ENCODE peak calls at places on chromosomes 3 and 15, in seven cellular contexts. K is NB4; B is CD8-positive, alpha-beta T cell; W is BE2C; E is neural progenitor cell; A is epithelial cell of esophagus; V is cardiac fibroblast. C is an unnamed sample.

GRCh38 chr3:114764056-114764492 is 383.0 kb downstream of the ZBTB20 start:
- DNase-seq in K (no peak), B (no peak), W (no peak), E (no peak), A (peak; percentile 10), V (peak; percentile 18), C (no peak)

GRCh38 chr3:150495563-150496168 is 50.6 kb downstream of the SERP1 start:
- DNase-seq in K (peak; percentile 51), B (no peak), W (no peak), E (peak; percentile 37), A (peak; percentile 54), V (peak; percentile 69), C (peak; percentile 8)

GRCh38 chr15:66765478-66766281 is 63.6 kb downstream of the SMAD6 start:
- DNase-seq in K (peak; percentile 82), B (no peak), W (peak; percentile 59), E (no peak), A (peak; percentile 63), V (peak; percentile 42), C (no peak)

GRCh38 chr15:25931846-25932245 is 68.7 kb upstream of the ATP10A start:
- DNase-seq in K (no peak), B (no peak), W (no peak), E (no peak), A (no peak), V (no peak), C (no peak)

GRCh38 chr15:33852570-33852969 is 115.7 kb upstream of the CHRM5 start:
- DNase-seq in K (no peak), B (no peak), W (no peak), E (no peak), A (peak; percentile 41), V (peak; percentile 76), C (peak; percentile 23)

GRCh38 chr3:100316656-100317069 is 17.9 kb upstream of the NIT2 start:
- DNase-seq in K (peak; percentile 69), B (no peak), W (peak; percentile 50), E (peak; percentile 36), A (peak; percentile 64), V (peak; percentile 80), C (peak; percentile 25)

GRCh38 chr3:194401815-194402461 is 2.9 kb upstream of the GP5 start:
- DNase-seq in K (no peak), B (no peak), W (no peak), E (no peak), A (no peak), V (no peak), C (no peak)

GRCh38 chr15:39918688-39919385 is 1.2 kb downstream of the GPR176 start:
- DNase-seq in K (no peak), B (no peak), W (no peak), E (no peak), A (peak; percentile 54), V (peak; percentile 83), C (peak; percentile 49)

GRCh38 chr3:150319900-150320299 is 88.2 kb upstream of the TSC22D2 start:
- DNase-seq in K (peak; percentile 12), B (no peak), W (no peak), E (no peak), A (peak; percentile 99), V (peak; percentile 72), C (peak; percentile 94)

GRCh38 chr15:42491540-42492225 is 742 bp upstream of the ZNF106 start:
- DNase-seq in K (no peak), B (no peak), W (no peak), E (no peak), A (peak; percentile 53), V (peak; percentile 63), C (no peak)

GRCh38 chr15:40331637-40332036 is 8.1 kb downstream of the INAFM2 start:
- DNase-seq in K (no peak), B (no peak), W (no peak), E (no peak), A (no peak), V (no peak), C (no peak)

GRCh38 chr15:59555696-59556095 is 55.9 kb upstream of the GCNT3 start:
- DNase-seq in K (no peak), B (no peak), W (no peak), E (no peak), A (peak; percentile 89), V (no peak), C (no peak)

GRCh38 chr15:60899322-60899966 is 329.7 kb downstream of the RORA start:
- DNase-seq in K (no peak), B (no peak), W (no peak), E (no peak), A (no peak), V (no peak), C (no peak)

GRCh38 chr3:13821156-13821555 is 58.7 kb downstream of the WNT7A start:
- DNase-seq in K (no peak), B (no peak), W (no peak), E (no peak), A (peak; percentile 38), V (no peak), C (no peak)

GRCh38 chr3:50167069-50167781 is 12.1 kb downstream of the SEMA3F start:
- DNase-seq in K (no peak), B (no peak), W (no peak), E (peak; percentile 46), A (peak; percentile 84), V (no peak), C (no peak)

GRCh38 chr15:90126457-90127435 is 24.5 kb upstream of the IDH2 start:
- DNase-seq in K (no peak), B (no peak), W (no peak), E (peak; percentile 77), A (no peak), V (no peak), C (no peak)

GRCh38 chr3:55615694-55616310 is 128.7 kb upstream of the WNT5A start:
- DNase-seq in K (no peak), B (no peak), W (no peak), E (peak; percentile 49), A (peak; percentile 21), V (no peak), C (no peak)

GRCh38 chr3:72418149-72418686 is 430.0 kb downstream of the SHQ1 start:
- DNase-seq in K (no peak), B (no peak), W (no peak), E (no peak), A (peak; percentile 15), V (no peak), C (no peak)

GRCh38 chr3:105610473-105610872 is 243.8 kb downstream of the ALCAM start:
- DNase-seq in K (no peak), B (no peak), W (no peak), E (no peak), A (no peak), V (no peak), C (no peak)

GRCh38 chr3:171184372-171184771 is 157.9 kb upstream of the SLC2A2 start:
- DNase-seq in K (no peak), B (no peak), W (no peak), E (no peak), A (no peak), V (no peak), C (no peak)

DNA sequence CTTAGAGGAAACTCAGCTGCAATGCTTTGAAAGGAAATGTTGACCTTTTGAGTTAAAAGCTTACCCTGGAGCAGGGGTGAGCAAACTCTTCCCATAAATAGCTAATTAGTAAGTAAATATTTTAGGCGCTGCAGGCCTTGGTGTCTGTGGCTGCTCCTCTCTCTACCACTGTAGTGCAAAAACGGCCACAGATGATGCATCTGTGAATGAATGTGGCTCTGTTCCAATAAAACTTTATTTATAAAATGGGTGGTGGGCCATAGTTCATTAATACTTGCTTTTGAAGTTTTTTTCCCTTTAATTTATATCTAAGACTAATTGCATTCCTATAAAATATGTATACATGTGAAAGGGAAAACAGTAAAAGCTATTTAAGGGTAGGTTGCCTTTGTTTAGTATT is 174.4 kb downstream of the KLF13 start:
- DNase-seq in K (no peak), B (no peak), W (no peak), E (no peak), A (no peak), V (no peak), C (no peak)
- H3K4me3 ChIP-seq in K (no peak overlapping the region), B (no peak overlapping the region), W (no peak overlapping the region), E (no peak overlapping the region), A (no peak overlapping the region), V (no peak overlapping the region), C (no peak overlapping the region)

DNA sequence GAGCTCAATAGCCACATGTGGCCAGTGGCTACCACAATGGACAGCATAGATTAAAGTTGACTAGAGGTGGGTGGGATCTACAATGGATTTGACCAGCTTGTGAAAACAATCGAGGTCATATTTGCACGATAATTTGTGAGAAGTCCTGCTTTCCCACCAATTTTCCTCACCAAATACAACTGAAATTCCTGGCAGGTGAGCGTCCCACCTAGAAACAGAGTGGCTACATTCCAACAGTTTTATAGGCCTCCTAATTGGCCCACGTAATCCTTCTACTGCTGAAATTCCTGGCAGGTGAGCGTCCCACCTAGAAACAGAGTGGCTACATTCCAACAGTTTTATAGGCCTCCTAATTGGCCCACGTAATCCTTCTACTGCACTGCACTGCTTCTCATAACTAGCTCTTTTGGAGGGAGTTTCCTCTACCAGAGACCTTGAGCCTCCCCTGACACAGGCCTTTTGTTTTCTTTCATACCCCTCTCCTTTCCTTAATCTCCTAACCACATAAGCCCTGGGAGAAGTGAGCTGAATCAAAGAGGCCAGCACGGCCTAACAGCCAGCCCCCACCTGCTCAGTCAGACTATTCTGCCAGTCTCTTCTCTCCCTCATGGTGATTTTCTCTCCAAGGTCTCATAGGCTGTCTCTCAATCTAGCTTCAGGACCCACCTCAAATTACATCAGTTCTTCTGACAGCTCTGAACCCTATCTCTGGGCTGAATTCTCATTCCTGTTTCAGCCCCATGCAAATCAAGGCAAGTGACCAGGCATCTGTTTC is 80.2 kb downstream of the BFSP2 start:
- DNase-seq in K (no peak), B (no peak), W (no peak), E (peak; percentile 82), A (peak; percentile 75), V (no peak), C (no peak)
- H3K4me3 ChIP-seq in K (no peak overlapping the region), B (no peak overlapping the region), W (no peak overlapping the region), E (no peak overlapping the region), A (no peak overlapping the region), V (no peak overlapping the region), C (no peak overlapping the region)

DNA sequence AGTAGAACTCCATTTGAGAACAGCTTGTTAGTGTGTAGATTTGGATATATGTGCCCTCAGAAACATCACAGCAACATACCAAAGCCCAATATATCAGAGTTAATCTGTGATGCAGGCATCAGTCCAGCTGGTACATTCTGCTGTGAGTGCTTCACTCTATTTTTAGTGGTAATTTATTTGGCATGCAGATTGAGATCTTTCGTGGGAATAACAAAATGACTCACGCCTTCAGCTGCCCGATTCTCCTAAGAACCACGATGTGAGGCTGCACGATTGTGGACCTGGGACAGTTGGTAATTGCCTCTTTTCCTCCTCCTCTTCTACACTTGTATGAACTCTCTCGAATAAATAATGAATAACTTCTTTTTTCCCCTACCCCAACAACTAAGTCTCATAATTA is 730.8 kb downstream of the SQOR start:
- DNase-seq in K (no peak), B (no peak), W (no peak), E (no peak), A (no peak), V (peak; percentile 30), C (peak; percentile 56)
- H3K4me3 ChIP-seq in K (no peak overlapping the region), B (no peak overlapping the region), W (no peak overlapping the region), E (no peak overlapping the region), A (no peak overlapping the region), V (no peak overlapping the region), C (no peak overlapping the region)

DNA sequence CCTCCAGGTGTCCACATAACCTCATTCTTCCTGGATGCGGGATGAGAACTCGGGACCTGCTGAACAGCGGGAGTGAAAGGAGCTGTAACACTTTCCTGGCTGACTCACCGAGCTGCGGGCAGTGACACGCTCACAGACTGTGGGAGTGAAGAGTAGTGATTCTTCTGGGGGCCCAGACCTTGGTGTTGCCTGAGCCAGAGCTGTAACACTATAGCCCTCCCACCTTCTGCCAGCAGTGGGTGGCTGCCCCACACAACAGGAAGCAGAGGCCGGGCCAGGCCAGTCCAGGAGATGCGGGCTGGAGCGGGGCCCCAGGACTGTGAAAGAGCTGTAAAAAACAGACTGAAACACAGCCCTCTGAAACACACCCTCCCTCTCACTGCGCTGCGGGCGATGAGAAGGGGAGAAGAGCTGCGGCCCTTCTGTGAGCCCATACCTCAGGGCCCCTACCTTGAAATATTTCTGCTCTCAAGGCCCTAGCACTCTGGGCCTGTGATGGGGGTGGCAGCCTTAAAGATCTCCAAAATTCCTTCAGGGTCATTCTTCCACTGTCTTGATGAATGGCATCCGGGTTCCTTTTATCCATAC is 464.0 kb upstream of the CCDC54 start:
- DNase-seq in K (no peak), B (no peak), W (no peak), E (peak; percentile 33), A (peak; percentile 66), V (peak; percentile 27), C (peak; percentile 12)
- H3K4me3 ChIP-seq in K (no peak overlapping the region), B (no peak overlapping the region), W (no peak overlapping the region), E (no peak overlapping the region), A (no peak overlapping the region), V (no peak overlapping the region), C (no peak overlapping the region)

C was measured in skeletal muscle cell.